ENCODE peak calls at places on chromosomes 11 and 22, in ten cellular contexts. G is T-helper 1 cell; P is hippocampal formation; F is GM18507; S is GM23248; J is activated CD4-positive, alpha-beta T cell treated with anti-CD3 and anti-CD28 coated beads for 48 hours; B is KBM-7; I is RWPE1; E is glomerular endothelial cell; V is astrocyte of the cerebellum. D is an unnamed sample.

GRCh38 chr22:46050451-46050845 is 73.5 kb upstream of the WNT7B start:
- DNase-seq in G (no peak), P (no peak), F (no peak), S (no peak), J (no peak), B (no peak), I (no peak), E (no peak), V (no peak), D (no peak)

GRCh38 chr11:82577246-82577645 is 156.4 kb downstream of the FAM181B start:
- DNase-seq in G (no peak), P (no peak), F (no peak), S (no peak), J (no peak), B (no peak), I (no peak), E (no peak), V (no peak), D (no peak)

GRCh38 chr22:36383110-36383581 is 4.6 kb downstream of the MYH9 start:
- DNase-seq in G (peak), P (no peak), F (peak), S (peak), J (peak), B (peak), I (no peak), E (no peak), V (peak), D (peak)

GRCh38 chr11:78773077-78773476 is 198.4 kb upstream of the NARS2 start:
- DNase-seq in G (no peak), P (no peak), F (no peak), S (no peak), J (no peak), B (no peak), I (no peak), E (no peak), V (no peak), D (no peak)

GRCh38 chr11:126430581-126431320 is 75.3 kb downstream of the ST3GAL4 start:
- DNase-seq in G (no peak), P (no peak), F (no peak), S (peak), J (no peak), B (no peak), I (no peak), E (no peak), V (no peak), D (no peak)

GRCh38 chr11:65424200-65425104 is 1.9 kb downstream of the NEAT1 start:
- DNase-seq in G (no peak), P (peak), F (no peak), S (peak), J (peak), B (peak), I (no peak), E (no peak), V (no peak), D (no peak)

GRCh38 chr11:15819679-15820286 is 536.6 kb downstream of the SOX6 start:
- DNase-seq in G (no peak), P (peak), F (peak), S (peak), J (peak), B (peak), I (peak), E (no peak), V (no peak), D (no peak)

GRCh38 chr11:14422814-14423182 is 63.8 kb upstream of the RRAS2 start:
- DNase-seq in G (no peak), P (no peak), F (no peak), S (peak), J (no peak), B (no peak), I (no peak), E (no peak), V (no peak), D (no peak)

GRCh38 chr11:96123301-96123700 is 199.4 kb upstream of the MTMR2 start:
- DNase-seq in G (no peak), P (no peak), F (no peak), S (no peak), J (no peak), B (no peak), I (no peak), E (no peak), V (no peak), D (no peak)

GRCh38 chr11:116821050-116821918 is 1.8 kb downstream of the APOA4 start:
- DNase-seq in G (no peak), P (no peak), F (no peak), S (no peak), J (no peak), B (no peak), I (no peak), E (no peak), V (no peak), D (no peak)

D was measured in T-helper 22 cell.